ENCODE peak calls at places on chromosomes 2 and 18, in seven cellular contexts. One of them, this sample, is unnamed.

GRCh38 chr2:191247381-191248057 is 2.3 kb downstream of the MYO1B start:
- DNase-seq in HT1080: peak
- DNase-seq in left cardiac atrium: no peak
- DNase-seq in Right ventricle myocardium superior: no peak
- DNase-seq in heart right ventricle: peak
- DNase-seq in nucleus accumbens: no peak
- DNase-seq in pulmonary artery endothelial cell: peak
- DNase-seq in this sample: no peak

GRCh38 chr2:100290718-100291151 is 31.6 kb downstream of the LONRF2 start:
- DNase-seq in pulmonary artery endothelial cell: no peak
- DNase-seq in heart right ventricle: no peak
- DNase-seq in nucleus accumbens: no peak
- DNase-seq in Right ventricle myocardium superior: no peak
- DNase-seq in left cardiac atrium: no peak
- DNase-seq in HT1080: no peak
- DNase-seq in this sample: no peak

GRCh38 chr18:30544141-30544540 is 498.4 kb downstream of the DSC3 start:
- DNase-seq in HT1080: no peak
- DNase-seq in left cardiac atrium: no peak
- DNase-seq in heart right ventricle: no peak
- DNase-seq in nucleus accumbens: no peak
- DNase-seq in pulmonary artery endothelial cell: no peak
- DNase-seq in Right ventricle myocardium superior: no peak
- DNase-seq in this sample: no peak

GRCh38 chr2:36450466-36451196 is 95.1 kb downstream of the CRIM1 start:
- DNase-seq in left cardiac atrium: no peak
- DNase-seq in HT1080: peak
- DNase-seq in nucleus accumbens: no peak
- DNase-seq in heart right ventricle: no peak
- DNase-seq in Right ventricle myocardium superior: no peak
- DNase-seq in pulmonary artery endothelial cell: no peak
- DNase-seq in this sample: no peak

GRCh38 chr2:20580690-20581437 is 70.0 kb downstream of the HS1BP3 start:
- DNase-seq in left cardiac atrium: peak
- DNase-seq in pulmonary artery endothelial cell: no peak
- DNase-seq in Right ventricle myocardium superior: no peak
- DNase-seq in heart right ventricle: no peak
- DNase-seq in HT1080: peak
- DNase-seq in nucleus accumbens: no peak
- DNase-seq in this sample: no peak

GRCh38 chr2:113278073-113278811 is 479 bp downstream of the PAX8 start:
- DNase-seq in left cardiac atrium: no peak
- DNase-seq in nucleus accumbens: no peak
- DNase-seq in pulmonary artery endothelial cell: no peak
- DNase-seq in HT1080: no peak
- DNase-seq in Right ventricle myocardium superior: no peak
- DNase-seq in heart right ventricle: no peak
- DNase-seq in this sample: no peak

GRCh38 chr18:35189510-35189909 is 51.3 kb upstream of the ZNF397 start:
- DNase-seq in heart right ventricle: no peak
- DNase-seq in pulmonary artery endothelial cell: no peak
- DNase-seq in left cardiac atrium: no peak
- DNase-seq in Right ventricle myocardium superior: no peak
- DNase-seq in nucleus accumbens: peak
- DNase-seq in HT1080: no peak
- DNase-seq in this sample: no peak

GRCh38 chr2:161076936-161077335 is 83.3 kb upstream of the TANK start:
- DNase-seq in nucleus accumbens: no peak
- DNase-seq in HT1080: no peak
- DNase-seq in pulmonary artery endothelial cell: no peak
- DNase-seq in left cardiac atrium: no peak
- DNase-seq in Right ventricle myocardium superior: no peak
- DNase-seq in heart right ventricle: no peak
- DNase-seq in this sample: no peak

GRCh38 chr2:58620127-58620526 is 379.0 kb upstream of the FANCL start:
- DNase-seq in nucleus accumbens: no peak
- DNase-seq in pulmonary artery endothelial cell: no peak
- DNase-seq in HT1080: peak
- DNase-seq in heart right ventricle: no peak
- DNase-seq in Right ventricle myocardium superior: no peak
- DNase-seq in left cardiac atrium: no peak
- DNase-seq in this sample: no peak

GRCh38 chr18:59056706-59057492 is 82.8 kb upstream of the SEC11C start:
- DNase-seq in heart right ventricle: peak
- DNase-seq in pulmonary artery endothelial cell: no peak
- DNase-seq in nucleus accumbens: peak
- DNase-seq in Right ventricle myocardium superior: peak
- DNase-seq in left cardiac atrium: peak
- DNase-seq in HT1080: peak
- DNase-seq in this sample: peak

GRCh38 chr2:160388464-160389263 is 104.9 kb downstream of the RBMS1 start:
- DNase-seq in pulmonary artery endothelial cell: no peak
- DNase-seq in nucleus accumbens: peak
- DNase-seq in left cardiac atrium: peak
- DNase-seq in heart right ventricle: peak
- DNase-seq in Right ventricle myocardium superior: peak
- DNase-seq in HT1080: no peak
- DNase-seq in this sample: no peak

GRCh38 chr2:224894356-224894755 is 147.9 kb downstream of the DOCK10 start:
- DNase-seq in left cardiac atrium: no peak
- DNase-seq in pulmonary artery endothelial cell: no peak
- DNase-seq in Right ventricle myocardium superior: no peak
- DNase-seq in HT1080: no peak
- DNase-seq in heart right ventricle: no peak
- DNase-seq in nucleus accumbens: no peak
- DNase-seq in this sample: no peak

GRCh38 chr18:45337477-45337876 is 277.8 kb upstream of the SLC14A2 start:
- DNase-seq in HT1080: no peak
- DNase-seq in pulmonary artery endothelial cell: no peak
- DNase-seq in left cardiac atrium: no peak
- DNase-seq in nucleus accumbens: no peak
- DNase-seq in Right ventricle myocardium superior: no peak
- DNase-seq in heart right ventricle: no peak
- DNase-seq in this sample: no peak

GRCh38 chr2:239276813-239277193 is 124.0 kb downstream of the HDAC4 start:
- DNase-seq in Right ventricle myocardium superior: no peak
- DNase-seq in pulmonary artery endothelial cell: no peak
- DNase-seq in HT1080: no peak
- DNase-seq in left cardiac atrium: no peak
- DNase-seq in nucleus accumbens: no peak
- DNase-seq in heart right ventricle: no peak
- DNase-seq in this sample: no peak

GRCh38 chr2:133774675-133775005 is 206.4 kb upstream of the NCKAP5 start:
- DNase-seq in left cardiac atrium: peak
- DNase-seq in pulmonary artery endothelial cell: no peak
- DNase-seq in heart right ventricle: no peak
- DNase-seq in nucleus accumbens: peak
- DNase-seq in Right ventricle myocardium superior: peak
- DNase-seq in HT1080: no peak
- DNase-seq in this sample: no peak

GRCh38 chr2:3277050-3277747 is 100.4 kb downstream of the EIPR1 start:
- DNase-seq in heart right ventricle: no peak
- DNase-seq in pulmonary artery endothelial cell: no peak
- DNase-seq in Right ventricle myocardium superior: peak
- DNase-seq in nucleus accumbens: no peak
- DNase-seq in left cardiac atrium: no peak
- DNase-seq in HT1080: no peak
- DNase-seq in this sample: no peak

GRCh38 chr2:139225961-139226360 is 445.8 kb upstream of the NXPH2 start:
- DNase-seq in pulmonary artery endothelial cell: no peak
- DNase-seq in HT1080: no peak
- DNase-seq in Right ventricle myocardium superior: no peak
- DNase-seq in left cardiac atrium: no peak
- DNase-seq in nucleus accumbens: no peak
- DNase-seq in heart right ventricle: no peak
- DNase-seq in this sample: no peak

GRCh38 chr2:9573013-9573708 is 17.5 kb upstream of the ADAM17 start:
- DNase-seq in left cardiac atrium: no peak
- DNase-seq in nucleus accumbens: no peak
- DNase-seq in heart right ventricle: no peak
- DNase-seq in pulmonary artery endothelial cell: no peak
- DNase-seq in Right ventricle myocardium superior: no peak
- DNase-seq in HT1080: peak
- DNase-seq in this sample: no peak

GRCh38 chr2:228548230-228548629 is 366.7 kb upstream of the SPHKAP start:
- DNase-seq in nucleus accumbens: no peak
- DNase-seq in Right ventricle myocardium superior: no peak
- DNase-seq in HT1080: no peak
- DNase-seq in pulmonary artery endothelial cell: no peak
- DNase-seq in left cardiac atrium: no peak
- DNase-seq in heart right ventricle: no peak
- DNase-seq in this sample: no peak

GRCh38 chr2:238861766-238862315 is 14.0 kb downstream of the TWIST2 start:
- DNase-seq in Right ventricle myocardium superior: no peak
- DNase-seq in left cardiac atrium: no peak
- DNase-seq in pulmonary artery endothelial cell: no peak
- DNase-seq in heart right ventricle: no peak
- DNase-seq in HT1080: no peak
- DNase-seq in nucleus accumbens: no peak
- DNase-seq in this sample: no peak

GRCh38 chr2:240510513-240511210 is 47.1 kb downstream of the ANKMY1 start:
- DNase-seq in Right ventricle myocardium superior: no peak
- DNase-seq in nucleus accumbens: no peak
- DNase-seq in HT1080: no peak
- DNase-seq in heart right ventricle: no peak
- DNase-seq in pulmonary artery endothelial cell: no peak
- DNase-seq in left cardiac atrium: no peak
- DNase-seq in this sample: no peak

GRCh38 chr2:68737717-68738116 is 3.1 kb downstream of the ARHGAP25 start:
- DNase-seq in pulmonary artery endothelial cell: no peak
- DNase-seq in nucleus accumbens: no peak
- DNase-seq in left cardiac atrium: no peak
- DNase-seq in HT1080: no peak
- DNase-seq in Right ventricle myocardium superior: no peak
- DNase-seq in heart right ventricle: no peak
- DNase-seq in this sample: no peak

GRCh38 chr18:49664086-49664890 is 102.4 kb downstream of the LIPG start:
- DNase-seq in HT1080: no peak
- DNase-seq in left cardiac atrium: peak
- DNase-seq in pulmonary artery endothelial cell: peak
- DNase-seq in heart right ventricle: peak
- DNase-seq in nucleus accumbens: no peak
- DNase-seq in Right ventricle myocardium superior: peak
- DNase-seq in this sample: no peak